ENCODE peak calls at places on chromosomes 2 and 18, in seven cellular contexts. One of them, this sample, is unnamed.

GRCh38 chr2:120388222-120389035 is 42.5 kb downstream of the INHBB start:
- DNase-seq in GM12878: no peak
- DNase-seq in HepG2: no peak
- DNase-seq in K562: no peak
- DNase-seq in H1: no peak
- DNase-seq in HCT116: no peak
- DNase-seq in IMR-90: no peak
- DNase-seq in this sample: no peak

GRCh38 chr2:44940053-44940494 is 1.4 kb upstream of the SIX3 start:
- DNase-seq in HepG2: no peak
- DNase-seq in HCT116: no peak
- DNase-seq in GM12878: no peak
- DNase-seq in K562: no peak
- DNase-seq in H1: no peak
- DNase-seq in IMR-90: no peak
- DNase-seq in this sample: no peak

GRCh38 chr2:233882353-233882752 is 14.2 kb upstream of the MSL3B start:
- DNase-seq in IMR-90: no peak
- DNase-seq in HCT116: no peak
- DNase-seq in K562: no peak
- DNase-seq in HepG2: no peak
- DNase-seq in H1: no peak
- DNase-seq in GM12878: no peak
- DNase-seq in this sample: peak

GRCh38 chr2:60822987-60823386 is 58.4 kb upstream of the REL start:
- DNase-seq in K562: no peak
- DNase-seq in IMR-90: no peak
- DNase-seq in HepG2: no peak
- DNase-seq in HCT116: no peak
- DNase-seq in H1: no peak
- DNase-seq in GM12878: no peak
- DNase-seq in this sample: no peak

GRCh38 chr2:218861645-218862318 is 2.2 kb downstream of the WNT6 start:
- DNase-seq in H1: no peak
- DNase-seq in IMR-90: no peak
- DNase-seq in HepG2: no peak
- DNase-seq in GM12878: no peak
- DNase-seq in HCT116: no peak
- DNase-seq in K562: no peak
- DNase-seq in this sample: no peak

GRCh38 chr2:231138699-231139098 is 13.9 kb upstream of the HTR2B start:
- DNase-seq in HCT116: no peak
- DNase-seq in HepG2: no peak
- DNase-seq in H1: no peak
- DNase-seq in K562: no peak
- DNase-seq in GM12878: no peak
- DNase-seq in IMR-90: peak
- DNase-seq in this sample: no peak

GRCh38 chr2:47905454-47906260 is 641 bp downstream of the FBXO11 start:
- DNase-seq in H1: peak
- DNase-seq in K562: peak
- DNase-seq in GM12878: no peak
- DNase-seq in IMR-90: peak
- DNase-seq in HepG2: no peak
- DNase-seq in HCT116: no peak
- DNase-seq in this sample: no peak

GRCh38 chr2:130949954-130950353 is 113.2 kb downstream of the ARHGEF4 start:
- DNase-seq in GM12878: no peak
- DNase-seq in K562: no peak
- DNase-seq in HCT116: no peak
- DNase-seq in IMR-90: no peak
- DNase-seq in HepG2: no peak
- DNase-seq in H1: no peak
- DNase-seq in this sample: no peak

GRCh38 chr2:37585982-37586621 is 85.3 kb downstream of the CDC42EP3 start:
- DNase-seq in GM12878: peak
- DNase-seq in H1: no peak
- DNase-seq in K562: no peak
- DNase-seq in HepG2: no peak
- DNase-seq in HCT116: peak
- DNase-seq in IMR-90: peak
- DNase-seq in this sample: peak

GRCh38 chr2:96872591-96873349 is 2.9 kb upstream of the SEMA4C start:
- DNase-seq in HepG2: no peak
- DNase-seq in IMR-90: peak
- DNase-seq in H1: no peak
- DNase-seq in GM12878: no peak
- DNase-seq in HCT116: no peak
- DNase-seq in K562: no peak
- DNase-seq in this sample: no peak

GRCh38 chr2:109487237-109487869 is 126.4 kb downstream of the SEPTIN10 start:
- DNase-seq in H1: no peak
- DNase-seq in IMR-90: peak
- DNase-seq in HepG2: no peak
- DNase-seq in HCT116: no peak
- DNase-seq in GM12878: no peak
- DNase-seq in K562: no peak
- DNase-seq in this sample: no peak

GRCh38 chr2:85852979-85853498 is 35.8 kb downstream of the ST3GAL5 start:
- DNase-seq in HepG2: no peak
- DNase-seq in HCT116: no peak
- DNase-seq in K562: no peak
- DNase-seq in IMR-90: no peak
- DNase-seq in GM12878: peak
- DNase-seq in H1: no peak
- DNase-seq in this sample: no peak

GRCh38 chr2:12928706-12929291 is 212.1 kb downstream of the TRIB2 start:
- DNase-seq in GM12878: no peak
- DNase-seq in H1: no peak
- DNase-seq in K562: no peak
- DNase-seq in HCT116: no peak
- DNase-seq in HepG2: no peak
- DNase-seq in IMR-90: peak
- DNase-seq in this sample: no peak
- TF ChIP-seq CEBPB in GM12878: no peak
- TF ChIP-seq CEBPB in H1: no peak
- TF ChIP-seq CEBPB in K562: no peak
- TF ChIP-seq CEBPB in HCT116: no peak
- TF ChIP-seq CEBPB in HepG2: no peak
- TF ChIP-seq CEBPB in IMR-90: no peak
- TF ChIP-seq CEBPB in this sample: no peak

GRCh38 chr2:167404896-167405295 is 516.6 kb downstream of the XIRP2 start:
- DNase-seq in HCT116: no peak
- DNase-seq in K562: no peak
- DNase-seq in HepG2: no peak
- DNase-seq in GM12878: no peak
- DNase-seq in IMR-90: peak
- DNase-seq in H1: no peak
- DNase-seq in this sample: no peak

GRCh38 chr2:167401309-167401708 is 513.0 kb downstream of the XIRP2 start:
- DNase-seq in HepG2: no peak
- DNase-seq in HCT116: no peak
- DNase-seq in K562: no peak
- DNase-seq in H1: no peak
- DNase-seq in IMR-90: no peak
- DNase-seq in GM12878: no peak
- DNase-seq in this sample: no peak

GRCh38 chr2:167411367-167411766 is 523.1 kb downstream of the XIRP2 start:
- DNase-seq in HCT116: no peak
- DNase-seq in H1: no peak
- DNase-seq in K562: no peak
- DNase-seq in GM12878: no peak
- DNase-seq in HepG2: no peak
- DNase-seq in IMR-90: no peak
- DNase-seq in this sample: no peak

DNA sequence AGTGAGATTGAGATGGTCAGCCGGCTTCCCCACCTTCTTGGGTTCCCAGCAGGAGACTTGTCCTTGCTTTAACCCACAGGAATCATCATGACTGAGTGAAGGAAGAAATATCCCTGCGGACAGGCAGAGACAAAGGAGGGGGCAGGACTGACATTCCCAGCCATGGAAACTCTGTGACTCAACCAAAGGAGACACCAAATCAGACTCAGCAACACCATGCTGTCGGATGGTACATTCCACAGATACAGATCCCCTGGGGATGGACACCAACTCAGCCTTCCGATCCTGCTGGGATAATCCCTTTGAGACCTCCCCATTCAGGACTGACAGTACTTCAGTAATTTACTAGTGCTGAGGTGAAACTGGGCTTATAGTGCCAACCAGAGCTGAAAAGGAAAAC is 518.3 kb downstream of the XIRP2 start:
- DNase-seq in H1: peak
- DNase-seq in HCT116: no peak
- DNase-seq in K562: no peak
- DNase-seq in GM12878: no peak
- DNase-seq in HepG2: no peak
- DNase-seq in IMR-90: no peak
- DNase-seq in this sample: no peak
- H3K4me2 ChIP-seq in H1: peak
- H3K4me2 ChIP-seq in HCT116: no peak
- H3K4me2 ChIP-seq in K562: no peak
- H3K4me2 ChIP-seq in GM12878: no peak
- H3K4me2 ChIP-seq in HepG2: no peak
- H3K4me2 ChIP-seq in IMR-90: no peak
- H3K4me2 ChIP-seq in this sample: no peak

DNA sequence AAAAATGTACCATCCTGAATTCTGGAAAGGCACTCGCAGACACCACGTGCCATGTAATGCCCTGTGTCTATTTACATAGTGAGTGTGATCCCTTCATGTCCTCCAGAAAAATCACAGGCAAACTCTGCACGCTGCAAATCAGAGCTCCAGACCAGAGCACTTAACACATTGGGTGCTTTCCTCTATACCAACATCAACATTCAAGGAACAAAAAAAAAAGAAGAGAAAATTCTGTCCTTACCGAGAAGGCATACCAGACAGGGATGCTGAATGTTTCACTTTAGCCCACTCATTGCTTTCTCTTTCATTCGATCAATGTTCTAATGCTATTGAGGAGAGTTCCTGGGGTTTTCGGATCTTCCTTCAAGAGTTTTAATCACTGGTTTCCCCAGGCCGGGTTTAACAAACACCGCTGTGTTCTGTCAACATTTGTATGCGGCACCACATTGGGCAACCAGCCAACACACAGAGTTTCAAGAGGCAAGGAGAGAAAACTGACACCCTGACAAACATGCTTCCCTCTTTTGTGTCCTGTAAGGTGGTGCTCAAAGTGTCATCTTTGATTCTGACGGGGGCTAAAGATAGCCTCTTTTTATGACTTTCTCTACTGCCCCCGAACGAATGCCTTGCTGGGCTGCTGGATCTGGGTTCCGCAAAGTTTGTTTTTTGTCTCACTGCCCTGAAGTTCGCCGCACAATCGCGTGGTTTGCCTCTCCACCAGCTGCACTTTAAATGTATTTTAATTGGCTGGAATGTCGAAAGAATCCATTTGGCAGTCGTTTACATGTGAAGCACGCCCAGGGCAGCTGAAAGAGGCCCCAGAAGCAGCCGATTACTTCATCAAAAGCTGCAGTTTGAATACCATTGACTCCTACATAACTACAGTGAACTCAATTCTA is 106.4 kb upstream of the NCKAP5 start:
- DNase-seq in HCT116: no peak
- DNase-seq in IMR-90: peak
- DNase-seq in GM12878: no peak
- DNase-seq in H1: peak
- DNase-seq in K562: no peak
- DNase-seq in HepG2: peak
- DNase-seq in this sample: peak
- TF ChIP-seq CEBPB in HCT116: no peak
- TF ChIP-seq CEBPB in IMR-90: peak
- TF ChIP-seq CEBPB in GM12878: no peak
- TF ChIP-seq CEBPB in H1: peak
- TF ChIP-seq CEBPB in K562: no peak
- TF ChIP-seq CEBPB in HepG2: no peak
- TF ChIP-seq CEBPB in this sample: no peak

GRCh38 chr2:33242845-33243244 is 233.6 kb upstream of the RASGRP3 start:
- DNase-seq in GM12878: no peak
- DNase-seq in K562: no peak
- DNase-seq in HCT116: no peak
- DNase-seq in H1: no peak
- DNase-seq in IMR-90: peak
- DNase-seq in HepG2: no peak
- DNase-seq in this sample: no peak
- H3K4me2 ChIP-seq in GM12878: no peak
- H3K4me2 ChIP-seq in K562: no peak
- H3K4me2 ChIP-seq in HCT116: no peak
- H3K4me2 ChIP-seq in H1: no peak
- H3K4me2 ChIP-seq in IMR-90: peak
- H3K4me2 ChIP-seq in HepG2: no peak
- H3K4me2 ChIP-seq in this sample: peak

GRCh38 chr18:22778996-22779395 is 154.1 kb upstream of the RBBP8 start:
- DNase-seq in HCT116: no peak
- DNase-seq in HepG2: no peak
- DNase-seq in IMR-90: no peak
- DNase-seq in K562: no peak
- DNase-seq in H1: no peak
- DNase-seq in GM12878: no peak
- DNase-seq in this sample: no peak

DNA sequence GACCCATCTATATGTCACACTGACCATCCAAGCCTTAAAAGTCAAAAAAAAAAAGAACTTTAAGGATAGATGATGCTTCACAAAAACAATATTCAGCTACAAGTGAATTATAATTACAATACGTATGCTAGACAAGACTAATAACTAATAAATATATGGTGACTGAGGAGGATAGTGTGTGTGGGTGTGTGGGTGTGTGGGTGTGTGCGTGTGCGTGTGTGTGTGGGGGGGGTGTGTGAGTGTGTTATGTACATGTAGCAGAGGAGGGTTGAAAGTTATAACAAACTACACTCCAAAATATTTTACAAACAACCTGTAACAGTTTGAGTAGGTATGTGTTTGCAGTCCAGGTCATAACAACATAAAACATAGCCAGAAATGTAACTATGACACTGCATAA is 159.2 kb upstream of the RBBP8 start:
- DNase-seq in K562: no peak
- DNase-seq in IMR-90: no peak
- DNase-seq in HCT116: no peak
- DNase-seq in HepG2: no peak
- DNase-seq in GM12878: no peak
- DNase-seq in H1: no peak
- DNase-seq in this sample: no peak
- TF ChIP-seq CEBPB in K562: no peak
- TF ChIP-seq CEBPB in IMR-90: no peak
- TF ChIP-seq CEBPB in HCT116: no peak
- TF ChIP-seq CEBPB in HepG2: no peak
- TF ChIP-seq CEBPB in GM12878: no peak
- TF ChIP-seq CEBPB in H1: no peak
- TF ChIP-seq CEBPB in this sample: no peak

GRCh38 chr2:195319112-195319460 is 337.9 kb upstream of the SLC39A10 start:
- DNase-seq in H1: no peak
- DNase-seq in HepG2: no peak
- DNase-seq in HCT116: no peak
- DNase-seq in IMR-90: peak
- DNase-seq in GM12878: no peak
- DNase-seq in K562: no peak
- DNase-seq in this sample: peak
- H3K4me2 ChIP-seq in H1: no peak
- H3K4me2 ChIP-seq in HepG2: no peak
- H3K4me2 ChIP-seq in HCT116: no peak
- H3K4me2 ChIP-seq in IMR-90: no peak
- H3K4me2 ChIP-seq in GM12878: no peak
- H3K4me2 ChIP-seq in K562: no peak
- H3K4me2 ChIP-seq in this sample: peak

GRCh38 chr2:235263205-235264120 is 230.4 kb upstream of the AGAP1 start:
- DNase-seq in K562: no peak
- DNase-seq in HCT116: peak
- DNase-seq in HepG2: peak
- DNase-seq in H1: no peak
- DNase-seq in GM12878: no peak
- DNase-seq in IMR-90: peak
- DNase-seq in this sample: peak
- TF ChIP-seq CEBPB in K562: no peak
- TF ChIP-seq CEBPB in HCT116: peak
- TF ChIP-seq CEBPB in HepG2: peak
- TF ChIP-seq CEBPB in H1: no peak
- TF ChIP-seq CEBPB in GM12878: no peak
- TF ChIP-seq CEBPB in IMR-90: peak
- TF ChIP-seq CEBPB in this sample: peak

This sample was measured in A549.